ENCODE peak calls at places on chromosomes 2 and 18, in eight cellular contexts. W, L, P, D, O, V, Q and B are unnamed samples.

GRCh38 chr2:221562226-221562625 is 9.9 kb downstream of the EPHA4 start:
- DNase-seq in L (no peak), W (no peak), D (no peak), O (peak), V (no peak), P (no peak), Q (no peak), B (no peak)

GRCh38 chr18:59718108-59719057 is 21.2 kb upstream of the CCBE1 start:
- DNase-seq in W (no peak), L (no peak), D (no peak), P (no peak), Q (no peak), V (peak), O (peak), B (peak)

GRCh38 chr2:41720298-41720697 is 327.5 kb upstream of the PKDCC start:
- DNase-seq in D (no peak), W (no peak), V (no peak), L (no peak), O (no peak), P (no peak), Q (no peak), B (no peak)

GRCh38 chr2:109058215-109058614 is 69.2 kb upstream of the EDAR start:
- DNase-seq in O (no peak), W (no peak), D (no peak), V (no peak), Q (no peak), P (no peak), L (no peak), B (no peak)

GRCh38 chr18:49762191-49763077 is 50.9 kb downstream of the ACAA2 start:
- DNase-seq in V (no peak), Q (no peak), W (no peak), L (no peak), O (no peak), P (no peak), D (no peak), B (no peak)

GRCh38 chr2:11027195-11027594 is 115.5 kb downstream of the KCNF1 start:
- DNase-seq in V (no peak), W (no peak), D (no peak), O (no peak), L (no peak), P (peak), Q (no peak), B (no peak)

GRCh38 chr2:218077464-218078216 is 8.6 kb downstream of the RUFY4 start:
- DNase-seq in L (no peak), P (peak), V (no peak), O (no peak), W (no peak), D (no peak), Q (no peak), B (no peak)

GRCh38 chr2:2749206-2749598 is 418.1 kb upstream of the MYT1L start:
- DNase-seq in V (no peak), L (no peak), O (no peak), W (no peak), D (no peak), P (no peak), Q (no peak), B (no peak)

GRCh38 chr2:240916571-240917008 is 10.5 kb downstream of the CROCC2 start:
- DNase-seq in P (peak), V (no peak), L (no peak), O (peak), D (no peak), W (no peak), Q (peak), B (peak)

GRCh38 chr2:37615808-37616673 is 55.4 kb downstream of the CDC42EP3 start:
- DNase-seq in D (no peak), L (peak), Q (no peak), O (no peak), P (no peak), W (no peak), V (no peak), B (no peak)

GRCh38 chr2:188785515-188785914 is 188.7 kb upstream of the COL3A1 start:
- DNase-seq in O (peak), W (no peak), D (no peak), L (no peak), Q (no peak), V (no peak), P (no peak), B (peak)

GRCh38 chr2:214103199-214104001 is 307.5 kb upstream of the VWC2L start:
- DNase-seq in P (no peak), V (peak), D (no peak), W (no peak), L (peak), Q (no peak), O (no peak), B (no peak)

GRCh38 chr2:102488063-102488462 is 15.0 kb downstream of the SLC9A4 start:
- DNase-seq in D (no peak), L (peak), P (no peak), V (peak), W (peak), O (peak), Q (no peak), B (peak)

GRCh38 chr2:73886357-73886756 is 6.5 kb upstream of the ACTG2 start:
- DNase-seq in V (no peak), Q (no peak), O (no peak), L (no peak), P (no peak), W (no peak), D (no peak), B (no peak)

GRCh38 chr2:217993817-217994459 is 8.9 kb downstream of the TNS1 start:
- DNase-seq in D (peak), W (no peak), P (no peak), V (no peak), Q (peak), L (peak), O (no peak), B (peak)

GRCh38 chr18:908631-909621 is 4.3 kb downstream of the ADCYAP1 start:
- DNase-seq in Q (peak), V (no peak), D (no peak), P (no peak), O (no peak), W (no peak), L (no peak), B (no peak)

GRCh38 chr2:115083711-115084110 is 641.3 kb downstream of the DPP10 start:
- DNase-seq in O (no peak), W (no peak), L (no peak), D (no peak), Q (no peak), V (no peak), P (no peak), B (no peak)
- H3K4me3 ChIP-seq in O (no peak), W (no peak), L (no peak), D (no peak), Q (no peak), V (no peak), P (no peak), B (no peak)

DNA sequence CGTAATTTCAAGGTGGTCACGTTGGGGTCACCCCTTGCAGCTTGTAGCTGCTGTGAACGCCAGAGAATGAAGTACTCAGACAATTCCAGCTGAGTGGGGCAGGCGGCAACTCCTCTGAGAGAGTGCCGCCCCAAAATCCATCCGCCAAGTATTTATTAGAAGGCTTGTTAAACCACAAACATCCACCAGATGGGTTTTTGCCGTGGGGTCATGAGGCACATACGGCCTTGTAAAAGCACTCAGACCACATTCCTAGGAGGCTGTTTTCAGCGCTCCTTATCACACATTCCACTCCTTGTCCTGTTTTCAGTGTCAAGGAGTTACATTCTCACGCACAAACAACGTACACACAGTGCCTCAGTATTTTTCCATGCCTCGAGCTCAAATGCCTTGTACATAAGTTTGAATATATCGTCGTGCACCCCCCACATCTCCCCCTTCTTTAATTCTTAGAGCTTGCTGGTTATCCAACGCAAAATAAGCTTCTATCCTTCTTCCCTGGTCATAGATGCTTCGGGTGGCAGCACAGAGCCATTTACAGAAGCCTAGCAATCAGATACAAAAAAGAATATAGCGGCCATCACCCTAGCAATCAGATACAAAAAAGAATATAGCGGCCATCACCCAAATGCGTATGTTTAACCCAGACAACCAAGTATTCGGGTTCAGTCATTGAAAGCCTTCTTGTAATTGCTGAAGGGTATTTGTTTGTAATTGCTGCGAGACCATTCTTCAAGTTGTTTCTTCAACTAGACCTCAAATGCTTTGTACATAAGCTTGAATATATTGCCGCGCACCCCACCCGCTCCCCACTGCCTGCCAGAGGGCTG is 7.3 kb downstream of the ALPP start:
- DNase-seq in D (no peak), O (peak), W (no peak), P (no peak), L (no peak), V (peak), Q (peak), B (peak)
- TF ChIP-seq CTCF in D (no peak), O (peak), W (no peak), P (no peak), L (no peak), V (no peak), Q (peak), B (no peak)

GRCh38 chr2:112472547-112473263 is 9.3 kb upstream of the TTL start:
- DNase-seq in Q (no peak), O (no peak), D (no peak), L (no peak), P (peak), W (no peak), V (no peak), B (no peak)
- H3K4me3 ChIP-seq in Q (no peak), O (no peak), D (no peak), L (no peak), P (no peak), W (no peak), V (no peak), B (no peak)

DNA sequence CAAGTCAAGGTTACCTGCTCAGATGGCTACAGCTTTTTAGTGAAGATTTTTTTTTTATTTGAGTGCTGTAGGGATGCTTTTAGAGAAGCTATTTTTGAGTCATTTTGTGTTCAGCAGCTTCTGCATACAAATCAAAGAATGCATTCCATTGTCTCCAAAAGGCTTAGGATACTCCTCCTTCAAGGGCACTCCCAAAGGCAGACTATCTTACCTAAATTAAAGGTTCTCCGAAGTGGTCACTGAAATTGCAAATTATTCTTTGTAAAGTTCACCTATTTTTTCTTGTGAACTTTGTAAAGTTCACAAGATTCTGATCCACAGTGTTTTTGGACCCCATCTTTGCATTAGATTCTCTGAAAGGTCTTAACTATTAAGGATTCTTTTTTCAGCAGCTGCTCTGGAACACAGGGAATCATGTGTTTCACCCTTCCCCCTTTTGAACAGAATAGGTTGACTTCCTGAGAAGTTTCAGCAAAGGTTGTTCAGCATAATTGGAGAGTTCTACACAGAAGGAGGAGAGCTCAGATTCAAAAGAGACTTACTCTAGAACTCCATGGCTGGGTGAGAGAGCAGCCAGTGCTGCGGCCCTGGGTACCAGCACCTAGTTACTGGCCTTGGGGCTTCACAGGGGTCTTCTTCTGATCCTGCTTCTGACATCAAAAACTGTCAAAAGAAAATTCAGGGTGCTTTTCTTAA is 14.5 kb downstream of the CLIP4 start:
- DNase-seq in W (no peak), L (no peak), D (no peak), Q (peak), V (peak), P (no peak), O (peak), B (no peak)
- TF ChIP-seq CTCF in W (no peak), L (no peak), D (no peak), Q (no peak), V (no peak), P (no peak), O (no peak), B (no peak)

GRCh38 chr2:6089474-6089873 is 397.3 kb downstream of the SOX11 start:
- DNase-seq in V (no peak), Q (no peak), D (no peak), L (no peak), P (no peak), W (no peak), O (no peak), B (no peak)
- H3K4me3 ChIP-seq in V (no peak), Q (no peak), D (peak), L (no peak), P (no peak), W (no peak), O (no peak), B (no peak)

GRCh38 chr2:200376422-200377142 is 70.1 kb downstream of the SPATS2L start:
- DNase-seq in D (no peak), Q (no peak), L (peak), W (peak), V (peak), P (no peak), O (no peak), B (no peak)

GRCh38 chr2:200377774-200378336 is 71.4 kb downstream of the SPATS2L start:
- DNase-seq in O (no peak), Q (no peak), D (no peak), L (peak), V (peak), W (no peak), P (no peak), B (no peak)

GRCh38 chr2:200377143-200377773 is 70.8 kb downstream of the SPATS2L start:
- DNase-seq in V (no peak), Q (no peak), L (peak), O (no peak), P (no peak), D (no peak), W (no peak), B (no peak)

GRCh38 chr2:200373196-200373595 is 66.7 kb downstream of the SPATS2L start:
- DNase-seq in Q (no peak), D (peak), O (no peak), P (no peak), W (no peak), V (no peak), L (no peak), B (no peak)

GRCh38 chr2:200373973-200374416 is 67.5 kb downstream of the SPATS2L start:
- DNase-seq in O (no peak), Q (no peak), P (no peak), W (no peak), L (peak), D (peak), V (peak), B (no peak)
- TF ChIP-seq CTCF in O (no peak), Q (no peak), P (no peak), W (no peak), L (no peak), D (no peak), V (no peak), B (no peak)

GRCh38 chr2:134463726-134464076 is 209.8 kb downstream of the MGAT5 start:
- DNase-seq in O (no peak), L (no peak), W (no peak), V (no peak), D (no peak), P (no peak), Q (no peak), B (no peak)
- H3K4me3 ChIP-seq in O (no peak), L (no peak), W (no peak), V (no peak), D (no peak), P (no peak), Q (no peak), B (no peak)

DNA sequence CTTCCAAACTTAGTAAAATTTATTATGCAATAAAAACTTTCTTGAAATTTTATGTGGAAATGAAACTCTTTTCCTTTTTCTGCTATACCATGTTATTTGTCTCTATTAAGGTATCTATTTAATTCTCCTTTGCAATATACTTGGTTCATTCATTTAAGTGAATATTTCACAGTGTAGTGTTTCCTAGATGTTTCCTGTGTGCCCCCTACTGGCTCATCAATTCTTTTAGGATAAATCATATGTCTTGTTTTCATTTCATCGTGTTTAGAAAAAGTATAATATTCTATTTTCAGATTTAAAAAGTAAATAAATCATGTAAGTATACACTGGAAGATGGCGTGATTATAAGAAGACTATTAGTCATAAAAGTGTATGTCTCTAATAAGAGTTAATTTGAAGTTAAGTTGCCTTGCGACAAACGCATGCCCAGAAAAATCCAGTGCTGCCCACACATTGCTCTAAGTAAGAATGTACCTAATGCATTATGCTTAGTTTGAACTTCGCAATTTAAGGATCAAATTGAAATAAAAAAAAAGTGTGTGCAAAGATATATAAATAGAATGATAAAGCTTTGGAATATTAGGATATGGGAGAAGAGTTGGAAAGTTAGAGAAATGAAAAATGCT is 525.4 kb downstream of the KCNJ3 start:
- DNase-seq in V (no peak), D (no peak), Q (peak), W (no peak), L (no peak), O (no peak), P (no peak), B (peak)
- TF ChIP-seq CTCF in V (peak), D (peak), Q (no peak), W (peak), L (no peak), O (no peak), P (peak), B (peak)